ENCODE peak calls at places on chromosome 11, in seven cellular contexts. One of them, this sample, is unnamed.

GRCh38 chr11:64800633-64801464 is 2.2 kb downstream of the MAP4K2 start:
- DNase-seq in NCI-H524: no peak
- DNase-seq in uterus: no peak
- DNase-seq in breast epithelium: no peak
- DNase-seq in activated CD4-positive, alpha-beta T cell treated with anti-CD3 and anti-CD28 coated beads, Interleukin-2, amount 50 U/mL, for 1 hour: no peak
- DNase-seq in tibial nerve: no peak
- DNase-seq in transverse colon: no peak
- DNase-seq in this sample: no peak

GRCh38 chr11:133041165-133041564 is 491.1 kb downstream of the OPCML start:
- DNase-seq in NCI-H524: no peak
- DNase-seq in uterus: no peak
- DNase-seq in breast epithelium: no peak
- DNase-seq in activated CD4-positive, alpha-beta T cell treated with anti-CD3 and anti-CD28 coated beads, Interleukin-2, amount 50 U/mL, for 1 hour: no peak
- DNase-seq in tibial nerve: no peak
- DNase-seq in transverse colon: no peak
- DNase-seq in this sample: no peak

GRCh38 chr11:109939176-109939810 is 153.9 kb upstream of the ZC3H12C start:
- DNase-seq in NCI-H524: peak; percentile 79
- DNase-seq in uterus: no peak
- DNase-seq in breast epithelium: no peak
- DNase-seq in activated CD4-positive, alpha-beta T cell treated with anti-CD3 and anti-CD28 coated beads, Interleukin-2, amount 50 U/mL, for 1 hour: no peak
- DNase-seq in tibial nerve: no peak
- DNase-seq in transverse colon: peak; percentile 11
- DNase-seq in this sample: no peak

GRCh38 chr11:73372371-73372993 is 3.7 kb upstream of the RELT start:
- DNase-seq in NCI-H524: no peak
- DNase-seq in uterus: no peak
- DNase-seq in breast epithelium: no peak
- DNase-seq in activated CD4-positive, alpha-beta T cell treated with anti-CD3 and anti-CD28 coated beads, Interleukin-2, amount 50 U/mL, for 1 hour: no peak
- DNase-seq in tibial nerve: no peak
- DNase-seq in transverse colon: no peak
- DNase-seq in this sample: no peak

GRCh38 chr11:45400594-45400993 is 114.5 kb upstream of the SYT13 start:
- DNase-seq in NCI-H524: no peak
- DNase-seq in uterus: no peak
- DNase-seq in breast epithelium: no peak
- DNase-seq in activated CD4-positive, alpha-beta T cell treated with anti-CD3 and anti-CD28 coated beads, Interleukin-2, amount 50 U/mL, for 1 hour: no peak
- DNase-seq in tibial nerve: no peak
- DNase-seq in transverse colon: no peak
- DNase-seq in this sample: no peak

GRCh38 chr11:59625703-59626102 is 10.1 kb upstream of the OSBP start:
- DNase-seq in NCI-H524: no peak
- DNase-seq in uterus: no peak
- DNase-seq in breast epithelium: no peak
- DNase-seq in activated CD4-positive, alpha-beta T cell treated with anti-CD3 and anti-CD28 coated beads, Interleukin-2, amount 50 U/mL, for 1 hour: no peak
- DNase-seq in tibial nerve: no peak
- DNase-seq in transverse colon: no peak
- DNase-seq in this sample: no peak

GRCh38 chr11:64874308-64874707 is 4.1 kb downstream of the EHD1 start:
- DNase-seq in NCI-H524: no peak
- DNase-seq in uterus: no peak
- DNase-seq in breast epithelium: no peak
- DNase-seq in activated CD4-positive, alpha-beta T cell treated with anti-CD3 and anti-CD28 coated beads, Interleukin-2, amount 50 U/mL, for 1 hour: no peak
- DNase-seq in tibial nerve: peak; percentile 63
- DNase-seq in transverse colon: peak; percentile 60
- DNase-seq in this sample: no peak

GRCh38 chr11:64867748-64868462 is 10.5 kb downstream of the EHD1 start:
- DNase-seq in NCI-H524: no peak
- DNase-seq in uterus: no peak
- DNase-seq in breast epithelium: no peak
- DNase-seq in activated CD4-positive, alpha-beta T cell treated with anti-CD3 and anti-CD28 coated beads, Interleukin-2, amount 50 U/mL, for 1 hour: no peak
- DNase-seq in tibial nerve: no peak
- DNase-seq in transverse colon: no peak
- DNase-seq in this sample: no peak

GRCh38 chr11:17588166-17588565 is 41.1 kb downstream of the OTOG start:
- DNase-seq in NCI-H524: no peak
- DNase-seq in uterus: no peak
- DNase-seq in breast epithelium: peak; percentile 40
- DNase-seq in activated CD4-positive, alpha-beta T cell treated with anti-CD3 and anti-CD28 coated beads, Interleukin-2, amount 50 U/mL, for 1 hour: no peak
- DNase-seq in tibial nerve: peak; percentile 4
- DNase-seq in transverse colon: no peak
- DNase-seq in this sample: no peak

GRCh38 chr11:92225563-92226308 is 1.1 kb downstream of the FAT3 start:
- DNase-seq in NCI-H524: peak; percentile 73
- DNase-seq in uterus: no peak
- DNase-seq in breast epithelium: no peak
- DNase-seq in activated CD4-positive, alpha-beta T cell treated with anti-CD3 and anti-CD28 coated beads, Interleukin-2, amount 50 U/mL, for 1 hour: no peak
- DNase-seq in tibial nerve: peak; percentile 12
- DNase-seq in transverse colon: no peak
- DNase-seq in this sample: no peak

This sample was measured in CD8-positive, alpha-beta T cell.